ENCODE peak calls at places on chromosomes 3 and 15, in five cellular contexts. C is A549, Q is HCT116, I is stomach, Z is uterus. T is an unnamed sample. For H3K4me1, the result is how much of the 10 kb centered on the place peaks cover.

GRCh38 chr3:196207833-196208607 is 3.2 kb downstream of the ZDHHC19 start:
- DNase-seq in Q (no peak), Z (no peak), C (peak), I (no peak), T (peak)

GRCh38 chr3:13122101-13123055 is 49.1 kb upstream of the IQSEC1 start:
- DNase-seq in C (no peak), Q (no peak), Z (no peak), I (no peak), T (no peak)

GRCh38 chr3:185688808-185689207 is 102.7 kb downstream of the SENP2 start:
- DNase-seq in I (peak), C (peak), Z (no peak), Q (peak), T (no peak)

GRCh38 chr3:14203521-14204079 is 25.0 kb downstream of the LSM3 start:
- DNase-seq in Z (peak), I (peak), C (peak), Q (peak), T (peak)

GRCh38 chr3:185561374-185561943 is 9.1 kb upstream of the LIPH start:
- DNase-seq in Z (no peak), Q (no peak), I (peak), C (no peak), T (peak)

GRCh38 chr15:67024322-67024997 is 40.9 kb upstream of the SMAD3 start:
- DNase-seq in C (peak), I (peak), Q (peak), Z (peak), T (peak)

GRCh38 chr15:74817370-74817737 is 4.7 kb downstream of the LMAN1L start:
- DNase-seq in I (no peak), Z (no peak), C (no peak), Q (no peak), T (peak)

GRCh38 chr15:32774022-32774421 is 56.2 kb downstream of the GREM1 start:
- DNase-seq in Z (no peak), C (peak), I (no peak), Q (no peak), T (no peak)

DNA sequence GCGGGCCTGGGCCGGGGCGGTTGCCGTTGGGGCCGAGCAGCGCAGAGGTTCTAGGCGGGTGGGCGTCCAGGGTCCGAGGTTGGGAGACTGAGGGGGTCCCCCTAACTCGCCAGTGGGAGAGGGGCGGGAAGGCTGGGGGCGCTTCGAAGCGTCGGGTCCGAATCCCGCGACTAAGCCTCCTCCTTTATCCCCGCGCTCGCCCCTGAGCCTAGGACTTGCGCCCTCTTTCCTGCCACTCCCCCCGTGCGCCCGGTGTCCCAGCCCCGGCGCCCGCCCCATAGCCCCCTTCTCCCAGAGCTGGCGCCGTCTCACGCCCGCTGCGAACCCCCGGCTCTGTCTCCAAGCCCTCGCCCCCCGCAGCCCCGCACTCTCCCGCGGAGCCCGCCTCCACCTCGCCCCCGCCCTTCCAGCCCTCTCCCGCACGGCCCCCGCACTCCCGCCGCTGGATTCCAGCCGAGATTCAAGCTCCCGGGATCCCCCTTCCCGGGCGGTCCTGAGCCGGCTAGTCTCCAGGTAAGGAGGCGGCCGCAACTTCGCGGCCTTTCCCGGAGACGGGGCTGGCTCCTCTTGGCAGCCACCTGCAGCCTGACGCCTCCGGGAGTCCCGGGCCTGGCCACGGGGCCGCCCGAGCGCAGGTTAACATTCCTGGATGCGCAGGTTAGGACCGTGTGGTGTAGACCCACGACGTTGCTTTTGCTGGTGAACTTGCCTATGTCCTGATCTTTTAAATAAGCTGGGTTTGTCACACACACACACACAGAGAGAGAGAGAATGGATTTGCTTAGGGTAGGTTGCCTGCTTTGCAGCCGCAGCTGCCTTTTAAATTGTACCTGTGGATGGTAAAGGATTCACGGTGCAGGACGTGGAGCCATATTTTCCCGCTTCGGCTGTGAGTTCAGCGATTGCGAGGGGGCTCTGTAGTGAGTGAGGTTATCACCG is 567 bp downstream of the PXYLP1 start:
- DNase-seq in C (peak), Q (no peak), I (peak), Z (peak), T (peak)
- TF ChIP-seq CTCF in C (no peak), Q (no peak), I (no peak), Z (no peak), T (peak)

DNA sequence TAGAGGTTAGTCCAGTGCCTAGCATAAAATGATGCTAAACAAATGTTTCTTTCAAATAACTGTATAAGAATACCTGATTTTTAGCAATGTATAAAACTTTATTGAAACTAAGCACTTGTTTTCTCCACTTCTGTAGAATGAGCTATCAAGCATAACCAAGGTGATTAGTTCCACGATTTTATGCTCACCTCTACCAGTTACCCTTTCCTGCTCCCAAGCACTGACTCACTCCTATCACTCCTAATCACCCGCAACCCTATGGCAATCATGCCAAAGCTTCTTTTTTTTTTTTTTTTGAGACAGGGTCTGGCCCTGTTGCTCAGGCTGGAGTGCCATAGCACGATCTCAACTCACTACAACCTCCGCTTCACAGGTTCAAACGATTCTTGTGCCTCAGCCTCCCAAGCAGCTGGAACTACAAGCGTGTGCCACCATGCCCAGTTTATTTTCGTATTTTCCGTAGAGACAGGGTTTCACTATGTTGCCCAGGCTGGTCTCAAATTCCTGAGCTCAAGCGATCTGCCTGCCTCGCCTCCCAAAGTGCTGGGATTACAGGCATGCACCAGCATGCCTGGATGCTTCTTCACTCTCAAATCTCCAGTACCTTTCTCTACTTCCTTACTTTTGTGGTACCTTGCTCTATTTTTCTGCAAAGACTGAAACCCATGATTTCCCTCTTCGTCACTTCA is 3.9 kb downstream of the HSPBAP1 start:
- DNase-seq in Z (no peak), I (no peak), C (no peak), Q (no peak), T (no peak)
- H3K4me1 ChIP-seq in Z (under half), I (under half), C (under half), Q (under half), T (under half)

GRCh38 chr3:94525039-94525438 is 462.2 kb downstream of the NSUN3 start:
- DNase-seq in C (no peak), Q (no peak), Z (no peak), I (no peak), T (no peak)
- TF ChIP-seq CTCF in C (no peak), Q (no peak), Z (no peak), I (no peak), T (no peak)

DNA sequence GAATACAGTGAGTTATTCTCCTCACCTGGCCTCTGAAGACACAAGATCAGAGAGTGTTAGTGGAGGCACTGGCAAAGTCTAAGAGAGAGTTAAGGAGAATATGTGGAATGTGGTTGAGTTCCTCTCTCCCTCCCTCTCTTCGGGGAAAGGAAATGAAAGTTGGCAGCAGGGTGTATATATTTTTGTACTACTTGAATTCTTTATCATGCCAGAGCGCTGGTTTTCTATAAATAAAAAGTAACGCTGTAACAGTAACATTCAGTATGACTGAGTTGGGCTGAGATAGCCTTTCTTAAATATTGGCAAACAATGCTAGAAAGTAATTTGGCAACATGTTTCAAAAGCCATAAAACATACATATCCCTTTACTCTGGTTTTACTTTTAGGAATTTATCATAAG is 77.5 kb upstream of the TNFAIP8L3 start:
- DNase-seq in Z (no peak), Q (no peak), I (no peak), C (no peak), T (no peak)
- H3K4me1 ChIP-seq in Z (under half), Q (under half), I (under half), C (under half), T (under half)

DNA sequence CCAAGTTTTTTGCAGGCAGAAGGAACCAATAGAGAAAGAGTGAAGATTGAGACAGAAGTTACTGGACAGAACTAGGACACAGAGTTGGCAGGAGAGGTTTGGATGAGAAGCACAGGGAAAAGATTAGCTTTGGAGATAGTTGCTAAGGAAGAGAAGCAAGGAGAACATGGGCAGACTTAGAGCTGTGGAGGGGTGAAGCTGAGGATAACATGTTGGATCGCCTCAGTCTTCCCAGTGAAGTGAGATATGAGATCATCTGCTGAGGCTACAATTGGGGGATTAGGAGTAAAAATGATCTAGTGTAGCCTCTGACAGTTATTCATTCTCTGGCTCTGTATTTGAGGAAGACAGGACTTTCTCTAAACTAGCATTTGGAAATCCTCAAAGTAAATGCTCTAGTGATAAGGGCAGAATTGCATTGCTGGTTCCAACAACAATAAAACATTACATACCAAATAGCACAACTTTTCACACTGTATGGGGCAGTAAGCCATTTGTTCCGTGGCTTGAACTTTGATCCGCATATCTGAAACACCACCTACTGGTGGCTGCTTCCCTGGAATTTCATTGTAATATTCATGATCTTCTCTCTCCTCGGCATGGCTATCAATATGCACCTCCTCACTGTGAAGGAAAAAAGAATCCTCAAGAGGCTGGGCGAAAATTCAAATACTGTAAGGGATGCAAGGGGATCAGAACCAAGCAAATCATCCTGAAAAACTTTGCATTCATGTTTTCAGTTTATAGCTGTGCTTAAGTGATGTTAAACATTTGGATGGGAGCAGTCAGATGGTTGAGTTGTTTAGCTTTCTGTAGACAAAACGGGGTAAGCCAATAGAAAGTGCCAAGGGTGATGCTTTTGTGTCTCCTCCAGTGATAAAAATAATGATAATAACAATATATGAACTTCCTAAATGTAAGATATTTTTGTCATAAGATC is 22.2 kb upstream of the EID1 start:
- DNase-seq in Z (peak), I (no peak), Q (peak), C (peak), T (no peak)
- TF ChIP-seq CTCF in Z (peak), I (peak), Q (peak), C (peak), T (peak)

DNA sequence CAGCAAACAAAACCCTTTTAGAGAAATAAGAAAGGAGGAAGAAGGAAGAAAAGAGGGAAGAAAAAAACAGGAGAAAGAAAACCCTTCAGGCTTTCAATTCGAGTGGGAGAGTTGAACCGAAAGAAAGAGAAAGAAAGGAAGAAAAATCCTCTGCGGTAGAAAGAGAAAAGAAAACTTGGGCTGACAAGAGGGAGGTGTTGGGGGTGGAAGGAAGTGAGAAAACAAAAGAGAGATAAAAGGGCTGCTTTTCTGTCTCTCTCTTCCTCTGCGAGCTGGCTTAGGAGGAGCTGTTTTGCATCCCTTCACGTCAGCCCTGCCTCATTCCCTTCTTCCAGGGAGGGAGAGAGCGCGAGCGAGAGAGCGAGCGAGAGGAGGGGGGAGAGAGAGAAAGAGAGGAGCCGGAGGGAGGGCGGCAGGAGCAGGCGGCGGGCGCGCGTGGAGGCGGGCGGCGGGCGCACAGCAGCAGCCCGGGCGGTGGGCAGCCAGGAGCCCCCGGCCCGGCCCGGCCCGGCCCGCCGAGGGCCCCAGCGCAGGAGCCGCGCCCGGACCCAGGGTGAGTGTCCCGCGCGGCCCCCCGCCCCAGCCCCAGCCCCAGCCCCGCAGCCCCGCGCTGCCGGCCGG is at the start of gene ZNF710:
- DNase-seq in Q (no peak), I (no peak), Z (peak), C (peak), T (peak)
- H3K4me1 ChIP-seq in Q (half or more), I (under half), Z (under half), C (half or more), T (under half)

T was measured in mucosa of descending colon.